ENCODE peak calls at places on chromosomes 7 and 10, in five cellular contexts. F is activated CD4-positive, alpha-beta T cell treated with anti-CD3 and anti-CD28 coated beads for 36 hours; Y is NCI-H1417; U is HFFc6; O is T-helper 22 cell. A is an unnamed sample.

GRCh38 chr7:121376982-121377381 is 19.1 kb downstream of the FAM3C start:
- DNase-seq in F (no peak), Y (no peak), O (no peak), U (no peak), A (no peak)

GRCh38 chr10:103547391-103547946 is 54.0 kb downstream of the NEURL1 start:
- DNase-seq in U (no peak), O (no peak), Y (no peak), F (no peak), A (no peak)

GRCh38 chr10:97543025-97543546 is 29.5 kb upstream of the ANKRD2 start:
- DNase-seq in U (peak), Y (no peak), F (peak), O (no peak), A (peak)

GRCh38 chr7:121083138-121083789 is 94.8 kb downstream of the CPED1 start:
- DNase-seq in U (peak), Y (no peak), F (no peak), O (no peak), A (no peak)

GRCh38 chr10:112907893-112908292 is 42.2 kb upstream of the TCF7L2 start:
- DNase-seq in F (no peak), U (peak), O (no peak), Y (no peak), A (no peak)

GRCh38 chr10:126723226-126723625 is 52.7 kb upstream of the C10orf90 start:
- DNase-seq in U (no peak), F (no peak), Y (no peak), O (no peak), A (no peak)

GRCh38 chr10:45433716-45434469 is 59.9 kb downstream of the ALOX5 start:
- DNase-seq in O (no peak), F (no peak), U (no peak), Y (no peak), A (no peak)

GRCh38 chr7:73369622-73370021 is 41.7 kb downstream of the FKBP6 start:
- DNase-seq in F (no peak), U (no peak), O (no peak), Y (no peak), A (no peak)

GRCh38 chr7:107103369-107103768 is 58.9 kb downstream of the PRKAR2B start:
- DNase-seq in F (peak), O (no peak), Y (peak), U (peak), A (no peak)

GRCh38 chr10:108360187-108360586 is 1195.7 kb upstream of the SORCS1 start:
- DNase-seq in O (no peak), U (peak), F (no peak), Y (no peak), A (no peak)

GRCh38 chr7:96273716-96274115 is 48.2 kb downstream of the SLC25A13 start:
- DNase-seq in Y (no peak), F (no peak), O (no peak), U (no peak), A (no peak)

GRCh38 chr7:56291-56913 is 136.0 kb upstream of the FAM20C start:
- DNase-seq in F (no peak), Y (no peak), O (no peak), U (no peak), A (no peak)

GRCh38 chr10:133442191-133442966 is 11.4 kb upstream of the SCART1 start:
- DNase-seq in Y (no peak), O (no peak), F (peak), U (no peak), A (no peak)

GRCh38 chr7:138195207-138195606 is 118.9 kb downstream of the AKR1D1 start:
- DNase-seq in F (no peak), Y (no peak), O (no peak), U (no peak), A (no peak)

GRCh38 chr10:58742141-58742540 is 229.5 kb downstream of the BICC1 start:
- DNase-seq in O (no peak), Y (no peak), U (no peak), F (no peak), A (no peak)

GRCh38 chr10:21212275-21212674 is 313.2 kb downstream of the SKIDA1 start:
- DNase-seq in F (no peak), O (no peak), Y (no peak), U (no peak), A (no peak)

GRCh38 chr7:55178292-55178862 is 159.6 kb downstream of the EGFR start:
- DNase-seq in F (no peak), U (no peak), O (no peak), Y (no peak), A (no peak)

GRCh38 chr7:122307228-122307619 is 2.7 kb upstream of the FEZF1 start:
- DNase-seq in Y (no peak), F (no peak), O (no peak), U (no peak), A (no peak)

GRCh38 chr7:153588596-153588995 is 463.6 kb upstream of the DPP6 start:
- DNase-seq in U (no peak), O (no peak), F (no peak), Y (no peak), A (no peak)

GRCh38 chr7:102993532-102994029 is 80.8 kb downstream of the LRRC17 start:
- DNase-seq in Y (no peak), F (no peak), O (no peak), U (peak), A (no peak)

GRCh38 chr10:91294134-91294906 is 73.9 kb downstream of the PCGF5 start:
- DNase-seq in F (no peak), O (no peak), Y (peak), U (no peak), A (no peak)

GRCh38 chr10:45417746-45418145 is 43.7 kb downstream of the ALOX5 start:
- DNase-seq in O (no peak), F (no peak), U (no peak), Y (no peak), A (no peak)

GRCh38 chr7:2190531-2190930 is 42.2 kb downstream of the MAD1L1 start:
- DNase-seq in Y (peak), U (no peak), F (no peak), O (no peak), A (no peak)

A was measured in testis.